ENCODE peak calls at places on chromosomes 5 and 9, in ten cellular contexts. H is iPS-NIHi11; Y is A549; X is stimulated activated naive CD8-positive, alpha-beta T cell treated with anti-CD3 and anti-CD28 coated beads, Interleukin-15, Interleukin-2, amounts not matched to agents 100 U/mL and 50 U/mL, for 24 hours; O is progenitor cell of endocrine pancreas; R is cardiac septum; S is foreskin fibroblast; F is PC-3; C is T-cell; Q is HT-29. L is an unnamed sample.

GRCh38 chr5:110909415-110909814 is 162.1 kb upstream of the TSLP start:
- DNase-seq in H (no peak), Y (no peak), X (no peak), O (no peak), R (no peak), S (no peak), F (peak; percentile 28), C (no peak), Q (no peak), L (no peak)

GRCh38 chr5:131628990-131629389 is 6.0 kb downstream of the RAPGEF6 start:
- DNase-seq in H (no peak), Y (no peak), X (no peak), O (no peak), R (no peak), S (peak; percentile 59), F (peak; percentile 55), C (no peak), Q (no peak), L (no peak)

GRCh38 chr9:18474778-18475177 is 825 bp downstream of the ADAMTSL1 start:
- DNase-seq in H (no peak), Y (no peak), X (no peak), O (no peak), R (no peak), S (no peak), F (peak; percentile 60), C (no peak), Q (no peak), L (no peak)

GRCh38 chr5:31185951-31186350 is 7.5 kb upstream of the CDH6 start:
- DNase-seq in H (no peak), Y (no peak), X (no peak), O (no peak), R (no peak), S (no peak), F (no peak), C (no peak), Q (no peak), L (no peak)

GRCh38 chr5:80182802-80183645 is 72.8 kb downstream of the SERINC5 start:
- DNase-seq in H (no peak), Y (no peak), X (no peak), O (no peak), R (no peak), S (no peak), F (no peak), C (no peak), Q (peak; percentile 59), L (no peak)

GRCh38 chr9:134099123-134099761 is 31.4 kb upstream of the BRD3 start:
- DNase-seq in H (peak; percentile 81), Y (peak; percentile 67), X (peak; percentile 68), O (no peak), R (no peak), S (peak; percentile 14), F (peak; percentile 75), C (peak; percentile 28), Q (peak; percentile 88), L (peak; percentile 58)

GRCh38 chr9:34047864-34048729 is 590 bp downstream of the UBAP2 start:
- DNase-seq in H (peak; percentile 42), Y (peak; percentile 61), X (peak; percentile 77), O (peak; percentile 27), R (peak; percentile 76), S (no peak), F (peak; percentile 43), C (peak; percentile 20), Q (no peak), L (peak; percentile 64)

GRCh38 chr9:123036886-123037540 is 3.5 kb downstream of the GPR21 start:
- DNase-seq in H (no peak), Y (no peak), X (no peak), O (no peak), R (no peak), S (no peak), F (no peak), C (no peak), Q (no peak), L (no peak)

GRCh38 chr5:112706446-112707016 is 31.2 kb upstream of the APC start:
- DNase-seq in H (no peak), Y (no peak), X (no peak), O (no peak), R (no peak), S (no peak), F (no peak), C (no peak), Q (no peak), L (no peak)

GRCh38 chr9:111914749-111915424 is 18.3 kb downstream of the UGCG start:
- DNase-seq in H (no peak), Y (no peak), X (no peak), O (no peak), R (no peak), S (no peak), F (no peak), C (no peak), Q (no peak), L (no peak)

GRCh38 chr5:181170996-181171395 is 23.6 kb downstream of the OR2V2 start:
- DNase-seq in H (no peak), Y (no peak), X (no peak), O (no peak), R (peak; percentile 9), S (peak; percentile 35), F (no peak), C (no peak), Q (no peak), L (no peak)

GRCh38 chr9:69265891-69266290 is 59.1 kb upstream of the ENTREP1 start:
- DNase-seq in H (no peak), Y (no peak), X (no peak), O (no peak), R (no peak), S (peak; percentile 10), F (peak; percentile 6), C (no peak), Q (no peak), L (no peak)

GRCh38 chr9:124122813-124123462 is 111.4 kb downstream of the LHX2 start:
- DNase-seq in H (peak; percentile 37), Y (no peak), X (no peak), O (no peak), R (no peak), S (peak; percentile 53), F (peak; percentile 43), C (no peak), Q (peak; percentile 47), L (no peak)

GRCh38 chr9:90100014-90100413 is 495.2 kb downstream of the GADD45G start:
- DNase-seq in H (no peak), Y (no peak), X (no peak), O (no peak), R (no peak), S (no peak), F (no peak), C (no peak), Q (no peak), L (no peak)

GRCh38 chr5:147276497-147276896 is 41.7 kb downstream of the STK32A start:
- DNase-seq in H (no peak), Y (no peak), X (no peak), O (no peak), R (no peak), S (no peak), F (no peak), C (no peak), Q (no peak), L (no peak)

GRCh38 chr5:58153255-58153654 is 306.6 kb downstream of the PLK2 start:
- DNase-seq in H (no peak), Y (no peak), X (no peak), O (no peak), R (no peak), S (no peak), F (peak; percentile 57), C (no peak), Q (peak; percentile 48), L (no peak)

GRCh38 chr9:103707181-103707580 is 386.9 kb upstream of the SMC2 start:
- DNase-seq in H (no peak), Y (no peak), X (no peak), O (no peak), R (no peak), S (no peak), F (peak; percentile 15), C (no peak), Q (no peak), L (no peak)

GRCh38 chr9:104843644-104844226 is 79.8 kb downstream of the NIPSNAP3B start:
- DNase-seq in H (no peak), Y (no peak), X (no peak), O (no peak), R (no peak), S (no peak), F (no peak), C (no peak), Q (no peak), L (no peak)

GRCh38 chr9:36815566-36816348 is 218.3 kb downstream of the PAX5 start:
- DNase-seq in H (no peak), Y (no peak), X (no peak), O (no peak), R (peak; percentile 39), S (no peak), F (no peak), C (no peak), Q (no peak), L (no peak)

GRCh38 chr9:137411260-137411659 is 11.7 kb downstream of the EXD3 start:
- DNase-seq in H (no peak), Y (no peak), X (no peak), O (no peak), R (no peak), S (no peak), F (no peak), C (no peak), Q (no peak), L (no peak)

GRCh38 chr5:43066231-43066798 is 26.2 kb upstream of the ANXA2R start:
- DNase-seq in H (peak; percentile 52), Y (no peak), X (peak; percentile 75), O (peak; percentile 43), R (peak; percentile 87), S (peak; percentile 50), F (peak; percentile 69), C (peak; percentile 76), Q (no peak), L (peak; percentile 77)

GRCh38 chr9:128475867-128476266 is 20.1 kb downstream of the ODF2 start:
- DNase-seq in H (no peak), Y (no peak), X (no peak), O (no peak), R (no peak), S (no peak), F (no peak), C (no peak), Q (no peak), L (no peak)

GRCh38 chr9:83986765-83987401 is 6.3 kb downstream of the RMI1 start:
- DNase-seq in H (no peak), Y (no peak), X (peak; percentile 34), O (no peak), R (no peak), S (peak; percentile 28), F (peak; percentile 58), C (no peak), Q (no peak), L (peak; percentile 38)

GRCh38 chr5:141746395-141746794 is 64.4 kb upstream of the ARAP3 start:
- DNase-seq in H (no peak), Y (no peak), X (no peak), O (no peak), R (no peak), S (no peak), F (no peak), C (no peak), Q (no peak), L (no peak)

GRCh38 chr5:178532236-178532635 is 58.0 kb downstream of the COL23A1 start:
- DNase-seq in H (no peak), Y (no peak), X (no peak), O (no peak), R (peak; percentile 54), S (no peak), F (no peak), C (no peak), Q (no peak), L (no peak)

GRCh38 chr5:161546463-161547301 is at the start of gene GABRB2:
- DNase-seq in H (peak; percentile 56), Y (no peak), X (peak; percentile 42), O (peak; percentile 36), R (no peak), S (no peak), F (no peak), C (no peak), Q (no peak), L (peak; percentile 40)

GRCh38 chr5:157948738-157949410 is 89.9 kb upstream of the CLINT1 start:
- DNase-seq in H (peak; percentile 79), Y (peak; percentile 71), X (peak; percentile 79), O (peak; percentile 76), R (peak; percentile 89), S (peak; percentile 64), F (peak; percentile 99), C (peak; percentile 71), Q (peak; percentile 98), L (peak; percentile 80)

GRCh38 chr5:69295088-69295754 is 37.4 kb downstream of the CCDC125 start:
- DNase-seq in H (no peak), Y (no peak), X (no peak), O (no peak), R (no peak), S (no peak), F (peak; percentile 46), C (no peak), Q (no peak), L (no peak)